ENCODE peak calls at places on chromosome 7, in six cellular contexts. X is HepG2, P is HCT116, J is K562, O is GM12878, D is SK-N-SH. Y is an unnamed sample.

GRCh38 chr7:134660242-134660785 is 13.7 kb downstream of the BPGM start:
- DNase-seq in D (no peak), X (no peak), O (no peak), P (no peak), J (peak), Y (no peak)

GRCh38 chr7:128322040-128322643 is 21.6 kb downstream of the RBM28 start:
- DNase-seq in P (no peak), J (peak), X (peak), D (peak), O (no peak), Y (peak)

GRCh38 chr7:151247016-151247580 is 1.4 kb downstream of the SMARCD3 start:
- DNase-seq in X (no peak), D (peak), O (no peak), J (peak), P (no peak), Y (no peak)

GRCh38 chr7:151800391-151800790 is 76.5 kb downstream of the PRKAG2 start:
- DNase-seq in P (no peak), D (no peak), J (no peak), O (no peak), X (no peak), Y (no peak)

GRCh38 chr7:154587812-154588211 is 415.1 kb downstream of the PAXIP1 start:
- DNase-seq in J (no peak), D (no peak), X (no peak), O (no peak), P (no peak), Y (no peak)

GRCh38 chr7:33774762-33775523 is 130.4 kb upstream of the BMPER start:
- DNase-seq in P (no peak), X (no peak), O (no peak), J (no peak), D (no peak), Y (no peak)

GRCh38 chr7:104848386-104848990 is 165.5 kb upstream of the KMT2E start:
- DNase-seq in O (no peak), D (peak), X (peak), P (peak), J (peak), Y (peak)

GRCh38 chr7:75980865-75981449 is 13.4 kb downstream of the TMEM120A start:
- DNase-seq in P (no peak), X (no peak), D (no peak), J (no peak), O (no peak), Y (no peak)

GRCh38 chr7:3245077-3245476 is 56.0 kb upstream of the SDK1 start:
- DNase-seq in X (no peak), P (no peak), O (no peak), D (no peak), J (no peak), Y (no peak)

GRCh38 chr7:128387663-128388485 is 21.9 kb downstream of the IMPDH1 start:
- DNase-seq in J (peak), D (peak), O (no peak), X (peak), P (peak), Y (peak)

GRCh38 chr7:99919814-99920618 is 686 bp upstream of the TRIM4 start:
- DNase-seq in J (no peak), X (no peak), D (no peak), P (no peak), O (no peak), Y (peak)

GRCh38 chr7:105195891-105196290 is 181.9 kb downstream of the KMT2E start:
- DNase-seq in D (no peak), J (no peak), O (no peak), X (no peak), P (no peak), Y (no peak)

GRCh38 chr7:41247128-41247865 is 455.6 kb downstream of the INHBA start:
- DNase-seq in J (no peak), P (peak), O (no peak), D (no peak), X (no peak), Y (peak)

GRCh38 chr7:143318661-143319060 is 2.8 kb downstream of the CLCN1 start:
- DNase-seq in D (no peak), X (peak), O (no peak), P (no peak), J (no peak), Y (no peak)

GRCh38 chr7:68503400-68503799 is 1094.9 kb upstream of the AUTS2 start:
- DNase-seq in P (no peak), D (no peak), J (no peak), X (no peak), O (no peak), Y (no peak)

GRCh38 chr7:10934292-10934691 is 39.4 kb upstream of the PHF14 start:
- DNase-seq in J (no peak), X (no peak), D (no peak), O (no peak), P (no peak), Y (no peak)

GRCh38 chr7:151409555-151410404 is at the start of gene WDR86:
- DNase-seq in X (no peak), D (peak), P (no peak), J (no peak), O (no peak), Y (no peak)

GRCh38 chr7:64882341-64883112 is 20.5 kb upstream of the ZNF273 start:
- DNase-seq in O (no peak), D (peak), P (no peak), X (no peak), J (no peak), Y (no peak)

GRCh38 chr7:148535227-148535626 is 55.3 kb upstream of the C7orf33 start:
- DNase-seq in X (no peak), D (peak), O (no peak), J (peak), P (no peak), Y (no peak)

GRCh38 chr7:158950914-158951635 is 94.7 kb downstream of the DYNC2I1 start:
- DNase-seq in P (no peak), O (no peak), X (no peak), D (no peak), J (no peak), Y (no peak)
- TF ChIP-seq SIN3A in P (no peak), O (no peak), X (no peak), D (no peak), J (no peak), Y (no peak)

GRCh38 chr7:112945046-112945445 is 141.6 kb downstream of the GPR85 start:
- DNase-seq in P (no peak), J (no peak), O (no peak), X (no peak), D (no peak), Y (no peak)
- TF ChIP-seq REST in P (no peak), J (no peak), O (no peak), X (no peak), D (no peak), Y (no peak)

GRCh38 chr7:123641901-123642300 is 13.8 kb upstream of the LMOD2 start:
- DNase-seq in D (no peak), J (no peak), P (no peak), X (no peak), O (no peak), Y (no peak)

GRCh38 chr7:123640583-123640982 is 15.1 kb upstream of the LMOD2 start:
- DNase-seq in J (no peak), X (no peak), P (no peak), D (no peak), O (no peak), Y (no peak)

GRCh38 chr7:123647106-123647730 is 8.4 kb upstream of the LMOD2 start:
- DNase-seq in P (no peak), D (no peak), O (no peak), J (no peak), X (no peak), Y (no peak)

GRCh38 chr7:123645516-123645915 is 10.2 kb upstream of the LMOD2 start:
- DNase-seq in J (no peak), X (no peak), D (no peak), P (no peak), O (no peak), Y (no peak)

DNA sequence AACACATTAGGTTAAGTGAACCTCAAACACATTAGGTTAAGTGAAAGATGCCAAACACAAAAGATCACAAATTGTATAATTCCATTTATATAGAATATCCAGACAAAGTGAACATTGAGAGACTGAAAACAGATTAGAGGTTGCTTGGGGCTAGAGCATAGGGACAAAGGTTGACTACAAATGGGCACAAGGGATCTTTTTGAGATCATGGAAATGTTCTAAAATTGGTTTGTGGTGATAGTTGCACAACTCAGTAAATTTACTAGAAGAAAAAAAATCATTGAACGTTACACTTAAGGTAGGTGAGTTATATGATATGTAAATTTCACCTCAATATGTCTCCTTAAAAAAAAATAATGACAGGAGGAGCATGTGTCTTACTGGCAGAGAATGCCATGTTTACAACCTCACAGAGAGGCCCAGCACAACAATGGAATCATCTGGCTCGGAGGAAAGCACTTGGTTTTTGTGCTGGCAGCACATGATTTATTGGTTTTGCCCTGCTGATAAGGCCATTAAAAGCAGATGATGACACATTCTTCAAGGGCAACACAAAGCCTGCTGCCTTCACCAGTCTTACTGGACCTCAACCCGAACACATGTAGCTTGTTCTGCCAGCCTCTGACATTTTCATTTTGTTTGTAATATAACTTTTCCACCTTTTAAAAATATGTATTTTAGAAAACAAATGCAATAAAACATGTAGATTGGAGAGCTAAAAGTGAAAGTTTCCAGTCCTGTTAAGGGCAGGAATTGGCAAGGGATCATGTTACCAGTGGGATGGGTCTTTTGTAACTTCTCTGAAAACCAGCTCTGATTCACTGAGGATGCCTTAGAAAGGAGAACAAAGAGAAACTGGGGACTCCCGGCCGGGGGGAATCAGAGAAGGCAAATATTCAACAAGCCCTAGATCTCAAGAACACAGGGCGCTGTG is 11.9 kb upstream of the LMOD2 start:
- DNase-seq in J (peak), D (peak), P (peak), X (peak), O (no peak), Y (no peak)
- TF ChIP-seq SIN3A in J (no peak), D (no peak), P (no peak), X (no peak), O (no peak), Y (no peak)

GRCh38 chr7:42722198-42722597 is 189.7 kb downstream of the C7orf25 start:
- DNase-seq in J (no peak), P (no peak), O (no peak), X (no peak), D (no peak), Y (no peak)
- TF ChIP-seq REST in J (no peak), P (no peak), O (no peak), X (no peak), D (no peak), Y (no peak)

GRCh38 chr7:922334-923107 is 32.0 kb downstream of the ADAP1 start:
- DNase-seq in D (no peak), J (no peak), O (no peak), X (no peak), P (no peak), Y (no peak)

GRCh38 chr7:920351-921070 is 34.0 kb downstream of the ADAP1 start:
- DNase-seq in P (no peak), O (no peak), X (no peak), D (no peak), J (no peak), Y (no peak)

GRCh38 chr7:923108-924041 is 31.1 kb downstream of the ADAP1 start:
- DNase-seq in D (no peak), O (peak), P (no peak), J (peak), X (no peak), Y (no peak)

GRCh38 chr7:921071-921461 is 33.4 kb downstream of the ADAP1 start:
- DNase-seq in X (no peak), J (no peak), O (no peak), P (no peak), D (no peak), Y (no peak)

DNA sequence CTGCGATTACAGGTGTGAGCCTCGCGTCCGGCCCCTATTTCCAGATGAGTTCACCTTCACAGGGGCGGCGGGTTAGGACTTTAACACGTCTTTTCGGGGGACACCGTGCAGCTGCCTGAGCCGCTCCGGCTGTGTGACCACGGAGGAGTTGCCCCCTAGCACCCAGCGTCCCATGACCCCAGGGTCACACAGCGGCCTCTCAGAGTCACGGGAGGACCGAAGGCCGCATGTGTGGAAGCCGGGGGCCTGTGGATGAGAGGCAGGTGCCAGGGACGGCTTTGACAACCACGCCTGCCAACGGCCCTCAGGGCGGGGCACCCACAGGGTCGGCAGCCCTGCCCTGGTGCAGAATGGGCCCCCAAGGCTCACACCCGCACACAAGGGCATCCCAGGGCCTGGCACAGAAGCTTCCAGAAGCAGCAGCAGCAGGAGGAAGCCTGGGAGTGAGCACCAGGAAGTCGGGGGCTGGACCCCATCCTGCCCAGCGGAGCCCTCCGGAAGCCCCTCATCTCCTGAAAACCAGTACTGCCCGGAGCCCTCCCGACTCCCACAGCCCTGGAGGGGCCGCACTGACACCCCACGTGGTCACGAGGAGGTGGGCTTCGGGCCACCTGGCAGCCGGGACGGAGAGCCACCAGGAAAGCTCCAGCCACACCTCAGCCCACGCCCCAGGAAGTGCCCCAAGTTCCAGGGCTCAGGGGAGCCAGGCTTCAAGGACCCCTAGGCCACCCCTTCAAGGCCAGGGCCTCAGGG is 32.7 kb downstream of the ADAP1 start:
- DNase-seq in O (no peak), P (no peak), D (no peak), X (no peak), J (no peak), Y (no peak)
- TF ChIP-seq SIN3A in O (no peak), P (no peak), D (no peak), X (no peak), J (no peak), Y (no peak)